ENCODE peak calls at places on chromosomes 13 and 19, in nine cellular contexts. One of them, this sample, is unnamed. For H3K4me1, the result is how much of the 10 kb centered on the place peaks cover.

GRCh38 chr13:113166681-113167080 is 8.2 kb downstream of the PROZ start:
- DNase-seq in tibial nerve: no peak
- DNase-seq in fibroblast of lung: no peak
- DNase-seq in thoracic aorta: no peak
- DNase-seq in body of pancreas: no peak
- DNase-seq in right cardiac atrium: no peak
- DNase-seq in GM23338: no peak
- DNase-seq in A549: no peak
- DNase-seq in HepG2: no peak
- DNase-seq in this sample: peak

GRCh38 chr13:21663197-21663596 is 7.7 kb upstream of the FGF9 start:
- DNase-seq in tibial nerve: no peak
- DNase-seq in fibroblast of lung: no peak
- DNase-seq in thoracic aorta: no peak
- DNase-seq in body of pancreas: no peak
- DNase-seq in right cardiac atrium: no peak
- DNase-seq in GM23338: no peak
- DNase-seq in A549: no peak
- DNase-seq in HepG2: peak
- DNase-seq in this sample: no peak

GRCh38 chr19:435707-436412 is 25.0 kb downstream of the SHC2 start:
- DNase-seq in tibial nerve: no peak
- DNase-seq in fibroblast of lung: no peak
- DNase-seq in thoracic aorta: no peak
- DNase-seq in body of pancreas: no peak
- DNase-seq in right cardiac atrium: peak
- DNase-seq in GM23338: no peak
- DNase-seq in A549: no peak
- DNase-seq in HepG2: no peak
- DNase-seq in this sample: no peak

GRCh38 chr19:54457773-54458647 is 5.6 kb downstream of the LENG9 start:
- DNase-seq in tibial nerve: no peak
- DNase-seq in fibroblast of lung: no peak
- DNase-seq in thoracic aorta: no peak
- DNase-seq in body of pancreas: no peak
- DNase-seq in right cardiac atrium: no peak
- DNase-seq in GM23338: no peak
- DNase-seq in A549: no peak
- DNase-seq in HepG2: no peak
- DNase-seq in this sample: peak

GRCh38 chr19:4327252-4327876 is 11.3 kb downstream of the STAP2 start:
- DNase-seq in tibial nerve: peak
- DNase-seq in fibroblast of lung: peak
- DNase-seq in thoracic aorta: no peak
- DNase-seq in body of pancreas: peak
- DNase-seq in right cardiac atrium: peak
- DNase-seq in GM23338: peak
- DNase-seq in A549: no peak
- DNase-seq in HepG2: no peak
- DNase-seq in this sample: peak

GRCh38 chr13:114089751-114090400 is 42.5 kb downstream of the RASA3 start:
- DNase-seq in tibial nerve: no peak
- DNase-seq in fibroblast of lung: no peak
- DNase-seq in thoracic aorta: no peak
- DNase-seq in body of pancreas: no peak
- DNase-seq in right cardiac atrium: no peak
- DNase-seq in GM23338: no peak
- DNase-seq in A549: no peak
- DNase-seq in HepG2: no peak
- DNase-seq in this sample: peak

GRCh38 chr19:9782282-9782681 is 13.7 kb upstream of the ZNF846 start:
- DNase-seq in tibial nerve: no peak
- DNase-seq in fibroblast of lung: no peak
- DNase-seq in thoracic aorta: no peak
- DNase-seq in body of pancreas: no peak
- DNase-seq in right cardiac atrium: no peak
- DNase-seq in GM23338: no peak
- DNase-seq in A549: no peak
- DNase-seq in HepG2: no peak
- DNase-seq in this sample: no peak

GRCh38 chr19:38736413-38737280 is 7.6 kb downstream of the CAPN12 start:
- DNase-seq in tibial nerve: no peak
- DNase-seq in fibroblast of lung: peak
- DNase-seq in thoracic aorta: no peak
- DNase-seq in body of pancreas: peak
- DNase-seq in right cardiac atrium: peak
- DNase-seq in GM23338: peak
- DNase-seq in A549: peak
- DNase-seq in HepG2: no peak
- DNase-seq in this sample: peak

GRCh38 chr13:75855847-75856246 is 219.7 kb downstream of the LMO7 start:
- DNase-seq in tibial nerve: no peak
- DNase-seq in fibroblast of lung: no peak
- DNase-seq in thoracic aorta: no peak
- DNase-seq in body of pancreas: no peak
- DNase-seq in right cardiac atrium: no peak
- DNase-seq in GM23338: no peak
- DNase-seq in A549: no peak
- DNase-seq in HepG2: no peak
- DNase-seq in this sample: peak

GRCh38 chr19:48660854-48661731 is 11.7 kb downstream of the NTN5 start:
- DNase-seq in tibial nerve: peak
- DNase-seq in fibroblast of lung: peak
- DNase-seq in thoracic aorta: peak
- DNase-seq in body of pancreas: peak
- DNase-seq in right cardiac atrium: peak
- DNase-seq in GM23338: peak
- DNase-seq in A549: peak
- DNase-seq in HepG2: peak
- DNase-seq in this sample: peak

GRCh38 chr13:98978280-98978679 is 416 bp upstream of the DOCK9 start:
- DNase-seq in tibial nerve: no peak
- DNase-seq in fibroblast of lung: peak
- DNase-seq in thoracic aorta: no peak
- DNase-seq in body of pancreas: no peak
- DNase-seq in right cardiac atrium: no peak
- DNase-seq in GM23338: no peak
- DNase-seq in A549: no peak
- DNase-seq in HepG2: no peak
- DNase-seq in this sample: no peak

GRCh38 chr19:48120505-48120904 is 9.9 kb upstream of the PLA2G4C start:
- DNase-seq in tibial nerve: no peak
- DNase-seq in fibroblast of lung: no peak
- DNase-seq in thoracic aorta: no peak
- DNase-seq in body of pancreas: no peak
- DNase-seq in right cardiac atrium: peak
- DNase-seq in GM23338: no peak
- DNase-seq in A549: no peak
- DNase-seq in HepG2: no peak
- DNase-seq in this sample: no peak

GRCh38 chr19:17623224-17623935 is 64.8 kb downstream of the UNC13A start:
- DNase-seq in tibial nerve: no peak
- DNase-seq in fibroblast of lung: no peak
- DNase-seq in thoracic aorta: no peak
- DNase-seq in body of pancreas: no peak
- DNase-seq in right cardiac atrium: no peak
- DNase-seq in GM23338: no peak
- DNase-seq in A549: no peak
- DNase-seq in HepG2: no peak
- DNase-seq in this sample: peak

GRCh38 chr13:40764587-40765403 is 6.2 kb downstream of the MRPS31 start:
- DNase-seq in tibial nerve: no peak
- DNase-seq in fibroblast of lung: peak
- DNase-seq in thoracic aorta: no peak
- DNase-seq in body of pancreas: peak
- DNase-seq in right cardiac atrium: no peak
- DNase-seq in GM23338: no peak
- DNase-seq in A549: no peak
- DNase-seq in HepG2: no peak
- DNase-seq in this sample: no peak

GRCh38 chr13:36131215-36131930 is at the start of gene DCLK1:
- DNase-seq in tibial nerve: peak
- DNase-seq in fibroblast of lung: peak
- DNase-seq in thoracic aorta: no peak
- DNase-seq in body of pancreas: peak
- DNase-seq in right cardiac atrium: peak
- DNase-seq in GM23338: peak
- DNase-seq in A549: no peak
- DNase-seq in HepG2: no peak
- DNase-seq in this sample: peak
- H3K27ac ChIP-seq in tibial nerve: peak
- H3K27ac ChIP-seq in fibroblast of lung: no peak
- H3K27ac ChIP-seq in thoracic aorta: no peak
- H3K27ac ChIP-seq in body of pancreas: no peak
- H3K27ac ChIP-seq in right cardiac atrium: peak
- H3K27ac ChIP-seq in GM23338: no peak
- H3K27ac ChIP-seq in A549: no peak
- H3K27ac ChIP-seq in HepG2: no peak
- H3K27ac ChIP-seq in this sample: peak

DNA sequence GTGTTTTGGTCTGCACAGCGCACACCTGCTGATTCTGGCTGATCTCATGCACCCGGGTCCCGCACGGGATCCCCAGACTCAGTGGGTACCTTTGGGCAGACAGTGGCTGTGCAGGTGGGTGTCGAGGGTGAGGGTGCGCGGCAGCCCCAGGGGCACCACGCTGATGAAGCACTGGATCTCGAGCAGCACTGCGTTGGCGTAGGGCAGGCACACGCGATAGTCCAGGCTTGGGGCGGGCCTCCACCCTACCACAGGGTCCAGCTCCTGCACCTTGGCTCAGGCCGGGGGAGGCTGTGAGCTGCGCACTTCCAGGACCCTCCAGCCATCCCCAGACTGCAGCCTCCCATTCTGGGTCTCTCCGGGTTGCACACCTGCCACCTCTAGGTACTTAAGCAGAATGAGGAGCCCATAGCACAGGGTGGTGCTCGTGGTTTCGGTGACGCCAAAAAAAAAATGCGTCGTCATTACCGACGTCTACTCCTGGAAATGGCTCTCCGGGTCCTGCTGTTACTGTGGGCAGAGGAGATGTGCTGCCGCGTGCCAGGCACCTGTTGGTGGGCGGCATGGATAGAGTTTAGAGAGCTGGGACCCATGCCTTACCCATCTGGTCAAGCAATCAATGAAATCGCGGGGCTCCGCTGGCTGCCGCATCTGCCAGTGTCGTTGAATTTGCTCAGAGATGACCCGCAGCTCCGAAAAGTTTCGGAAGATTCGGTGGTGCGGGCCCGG is 10.5 kb downstream of the EGLN2 start:
- DNase-seq in tibial nerve: no peak
- DNase-seq in fibroblast of lung: no peak
- DNase-seq in thoracic aorta: no peak
- DNase-seq in body of pancreas: no peak
- DNase-seq in right cardiac atrium: peak
- DNase-seq in GM23338: no peak
- DNase-seq in A549: no peak
- DNase-seq in HepG2: no peak
- DNase-seq in this sample: no peak
- H3K4me1 ChIP-seq in tibial nerve: half or more
- H3K4me1 ChIP-seq in fibroblast of lung: under half
- H3K4me1 ChIP-seq in thoracic aorta: under half
- H3K4me1 ChIP-seq in body of pancreas: half or more
- H3K4me1 ChIP-seq in right cardiac atrium: under half
- H3K4me1 ChIP-seq in GM23338: under half
- H3K4me1 ChIP-seq in A549: under half
- H3K4me1 ChIP-seq in HepG2: under half
- H3K4me1 ChIP-seq in this sample: under half

GRCh38 chr19:28883241-28883693 is 329.7 kb downstream of the UQCRFS1 start:
- DNase-seq in tibial nerve: peak
- DNase-seq in fibroblast of lung: peak
- DNase-seq in thoracic aorta: no peak
- DNase-seq in body of pancreas: no peak
- DNase-seq in right cardiac atrium: peak
- DNase-seq in GM23338: peak
- DNase-seq in A549: no peak
- DNase-seq in HepG2: no peak
- DNase-seq in this sample: no peak
- H3K27ac ChIP-seq in tibial nerve: no peak
- H3K27ac ChIP-seq in fibroblast of lung: peak
- H3K27ac ChIP-seq in thoracic aorta: no peak
- H3K27ac ChIP-seq in body of pancreas: no peak
- H3K27ac ChIP-seq in right cardiac atrium: peak
- H3K27ac ChIP-seq in GM23338: peak
- H3K27ac ChIP-seq in A549: no peak
- H3K27ac ChIP-seq in HepG2: no peak
- H3K27ac ChIP-seq in this sample: no peak

DNA sequence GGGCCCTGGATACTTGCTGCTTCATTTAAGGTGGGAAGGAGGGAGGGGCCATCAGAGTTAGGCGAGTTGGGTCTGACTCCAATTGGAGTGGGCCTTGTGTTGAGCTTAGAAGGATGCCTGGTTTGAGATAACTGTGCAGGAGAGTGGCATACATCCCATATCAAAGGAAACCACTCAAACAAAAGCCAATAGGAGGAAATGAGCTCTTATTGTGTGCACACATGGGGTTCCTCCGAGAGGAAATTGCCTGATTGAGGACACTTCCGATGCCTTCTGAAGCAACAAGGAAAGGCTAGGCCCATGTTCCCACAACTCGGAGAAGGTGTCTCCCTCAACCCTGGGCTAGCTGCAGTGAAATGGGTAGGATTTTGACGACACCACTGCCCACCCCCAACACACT is 19.6 kb downstream of the MBNL2 start:
- DNase-seq in tibial nerve: no peak
- DNase-seq in fibroblast of lung: no peak
- DNase-seq in thoracic aorta: no peak
- DNase-seq in body of pancreas: no peak
- DNase-seq in right cardiac atrium: peak
- DNase-seq in GM23338: no peak
- DNase-seq in A549: no peak
- DNase-seq in HepG2: no peak
- DNase-seq in this sample: no peak
- H3K4me1 ChIP-seq in tibial nerve: half or more
- H3K4me1 ChIP-seq in fibroblast of lung: under half
- H3K4me1 ChIP-seq in thoracic aorta: under half
- H3K4me1 ChIP-seq in body of pancreas: half or more
- H3K4me1 ChIP-seq in right cardiac atrium: under half
- H3K4me1 ChIP-seq in GM23338: under half
- H3K4me1 ChIP-seq in A549: half or more
- H3K4me1 ChIP-seq in HepG2: half or more
- H3K4me1 ChIP-seq in this sample: under half

DNA sequence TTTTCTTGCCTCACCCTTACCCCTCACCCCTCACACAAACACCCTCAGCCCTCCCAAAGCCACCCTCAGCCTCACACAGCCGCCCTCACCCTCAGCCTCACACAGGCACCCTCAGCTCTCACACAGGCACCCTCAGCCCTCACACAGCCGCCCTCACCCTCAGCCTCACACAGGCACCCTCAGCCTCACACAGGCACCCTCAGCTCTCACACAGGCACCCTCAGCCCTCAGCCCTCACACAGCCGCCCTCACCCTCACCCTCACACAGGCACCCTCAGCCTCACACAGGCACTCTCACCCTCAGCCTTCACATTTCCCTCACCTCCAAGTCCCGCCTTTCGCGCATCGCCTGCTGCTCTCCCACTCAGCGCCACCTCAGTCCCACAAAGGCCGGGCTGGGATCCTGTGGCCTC is 287 bp upstream of the ZSCAN22 start:
- DNase-seq in tibial nerve: no peak
- DNase-seq in fibroblast of lung: no peak
- DNase-seq in thoracic aorta: no peak
- DNase-seq in body of pancreas: no peak
- DNase-seq in right cardiac atrium: no peak
- DNase-seq in GM23338: no peak
- DNase-seq in A549: no peak
- DNase-seq in HepG2: no peak
- DNase-seq in this sample: no peak
- H3K27ac ChIP-seq in tibial nerve: peak
- H3K27ac ChIP-seq in fibroblast of lung: peak
- H3K27ac ChIP-seq in thoracic aorta: peak
- H3K27ac ChIP-seq in body of pancreas: peak
- H3K27ac ChIP-seq in right cardiac atrium: peak
- H3K27ac ChIP-seq in GM23338: no peak
- H3K27ac ChIP-seq in A549: peak
- H3K27ac ChIP-seq in HepG2: peak
- H3K27ac ChIP-seq in this sample: peak

GRCh38 chr19:7351861-7352260 is 3.1 kb downstream of the ARHGEF18 start:
- DNase-seq in tibial nerve: no peak
- DNase-seq in fibroblast of lung: no peak
- DNase-seq in thoracic aorta: no peak
- DNase-seq in body of pancreas: no peak
- DNase-seq in right cardiac atrium: no peak
- DNase-seq in GM23338: no peak
- DNase-seq in A549: no peak
- DNase-seq in HepG2: no peak
- DNase-seq in this sample: no peak
- H3K4me1 ChIP-seq in tibial nerve: under half
- H3K4me1 ChIP-seq in fibroblast of lung: under half
- H3K4me1 ChIP-seq in thoracic aorta: under half
- H3K4me1 ChIP-seq in body of pancreas: under half
- H3K4me1 ChIP-seq in right cardiac atrium: under half
- H3K4me1 ChIP-seq in GM23338: under half
- H3K4me1 ChIP-seq in A549: under half
- H3K4me1 ChIP-seq in HepG2: under half
- H3K4me1 ChIP-seq in this sample: under half

This sample was measured in osteoblast.